ENCODE peak calls at places on chromosomes 3 and 15, in five cellular contexts. S is neural crest cell; L is activated naive CD8-positive, alpha-beta T cell treated with anti-CD3 and anti-CD28 coated beads, Interleukin-2, amount 50 U/mL, for 24 hours; K is glutamatergic neuron; P is LoVo. B is an unnamed sample.

GRCh38 chr15:39613861-39614260 is 33.0 kb downstream of the THBS1 start:
- DNase-seq in S (no peak), L (no peak), K (no peak), P (no peak), B (no peak)

GRCh38 chr3:48934333-48934991 is 15.8 kb downstream of the ARIH2 start:
- DNase-seq in S (no peak), L (no peak), K (no peak), P (no peak), B (no peak)

GRCh38 chr15:70257573-70258220 is 160.0 kb upstream of the TLE3 start:
- DNase-seq in S (no peak), L (no peak), K (no peak), P (no peak), B (no peak)

GRCh38 chr15:98964461-98965454 is 42.8 kb downstream of the PGPEP1L start:
- DNase-seq in S (no peak), L (no peak), K (no peak), P (no peak), B (no peak)

GRCh38 chr3:184524981-184525336 is 36.6 kb upstream of the EPHB3 start:
- DNase-seq in S (no peak), L (no peak), K (no peak), P (no peak), B (no peak)

GRCh38 chr15:32856753-32857152 is 138.9 kb downstream of the GREM1 start:
- DNase-seq in S (no peak), L (no peak), K (no peak), P (no peak), B (no peak)

GRCh38 chr15:37773111-37773860 is 161.2 kb upstream of the TMCO5A start:
- DNase-seq in S (no peak), L (no peak), K (no peak), P (no peak), B (no peak)

GRCh38 chr15:50854594-50855490 is 53.6 kb upstream of the AP4E1 start:
- DNase-seq in S (no peak), L (no peak), K (no peak), P (no peak), B (no peak)

GRCh38 chr15:28051920-28052633 is 47.0 kb downstream of the OCA2 start:
- DNase-seq in S (no peak), L (no peak), K (no peak), P (no peak), B (no peak)

GRCh38 chr3:105613120-105613519 is 246.4 kb downstream of the ALCAM start:
- DNase-seq in S (no peak), L (no peak), K (no peak), P (no peak), B (peak; percentile 19)

GRCh38 chr3:123096126-123096525 is 29.3 kb downstream of the PDIA5 start:
- DNase-seq in S (no peak), L (no peak), K (no peak), P (no peak), B (no peak)

GRCh38 chr3:79161941-79162340 is 605.9 kb downstream of the ROBO1 start:
- DNase-seq in S (no peak), L (no peak), K (no peak), P (no peak), B (no peak)

GRCh38 chr3:177429066-177429465 is 231.8 kb upstream of the TBL1XR1 start:
- DNase-seq in S (no peak), L (no peak), K (no peak), P (no peak), B (no peak)

GRCh38 chr3:10945683-10946287 is 46.8 kb upstream of the SLC6A1 start:
- DNase-seq in S (peak; percentile 84), L (peak; percentile 66), K (peak; percentile 89), P (peak; percentile 14), B (peak; percentile 86)

GRCh38 chr15:75654201-75654907 is 6.6 kb downstream of the SNX33 start:
- DNase-seq in S (no peak), L (no peak), K (no peak), P (no peak), B (no peak)

GRCh38 chr3:50415066-50415465 is 55.7 kb upstream of the TMEM115 start:
- DNase-seq in S (no peak), L (no peak), K (no peak), P (no peak), B (no peak)

GRCh38 chr3:82807781-82808180 is 1046.3 kb upstream of the GBE1 start:
- DNase-seq in S (no peak), L (no peak), K (no peak), P (no peak), B (no peak)

GRCh38 chr3:11244131-11244677 is 28.0 kb upstream of the ATG7 start:
- DNase-seq in S (no peak), L (no peak), K (no peak), P (no peak), B (no peak)

GRCh38 chr15:52095597-52096262 is 16.8 kb downstream of the BCL2L10 start:
- DNase-seq in S (no peak), L (no peak), K (no peak), P (peak; percentile 87), B (no peak)

GRCh38 chr3:140610544-140610943 is 67.3 kb upstream of the TRIM42 start:
- DNase-seq in S (no peak), L (no peak), K (no peak), P (no peak), B (no peak)

GRCh38 chr3:1068985-1069384 is 23.8 kb upstream of the CNTN6 start:
- DNase-seq in S (no peak), L (no peak), K (no peak), P (no peak), B (no peak)

GRCh38 chr15:89898628-89899302 is 5.0 kb upstream of the AP3S2 start:
- DNase-seq in S (no peak), L (peak; percentile 36), K (no peak), P (peak; percentile 65), B (peak; percentile 70)

GRCh38 chr3:59472541-59472940 is 422.7 kb upstream of the CFAP20DC start:
- DNase-seq in S (no peak), L (no peak), K (no peak), P (no peak), B (no peak)

GRCh38 chr15:59315914-59316428 is 56.7 kb downstream of the MYO1E start:
- DNase-seq in S (no peak), L (no peak), K (no peak), P (peak; percentile 71), B (no peak)

GRCh38 chr15:52227456-52227855 is 36.3 kb upstream of the GNB5 start:
- DNase-seq in S (peak; percentile 48), L (peak; percentile 54), K (peak; percentile 63), P (peak; percentile 67), B (peak; percentile 75)

GRCh38 chr3:89845053-89845452 is 737.6 kb downstream of the EPHA3 start:
- DNase-seq in S (no peak), L (no peak), K (no peak), P (no peak), B (no peak)

GRCh38 chr3:90080988-90081387 is 973.6 kb downstream of the EPHA3 start:
- DNase-seq in S (no peak), L (no peak), K (no peak), P (no peak), B (no peak)

GRCh38 chr3:84724877-84725276 is 233.9 kb upstream of the CADM2 start:
- DNase-seq in S (no peak), L (no peak), K (peak; percentile 33), P (no peak), B (no peak)

GRCh38 chr3:126706631-126707030 is 2.6 kb downstream of the CHCHD6 start:
- DNase-seq in S (no peak), L (no peak), K (no peak), P (no peak), B (no peak)

GRCh38 chr3:88986834-88987233 is 120.6 kb upstream of the EPHA3 start:
- DNase-seq in S (no peak), L (no peak), K (no peak), P (no peak), B (no peak)

GRCh38 chr15:73571346-73571745 is 61.8 kb downstream of the NPTN start:
- DNase-seq in S (no peak), L (no peak), K (no peak), P (no peak), B (no peak)

GRCh38 chr3:55511895-55512585 is 24.9 kb upstream of the WNT5A start:
- DNase-seq in S (no peak), L (no peak), K (no peak), P (no peak), B (no peak)

GRCh38 chr3:126160243-126161210 is 19.9 kb downstream of the ALDH1L1 start:
- DNase-seq in S (no peak), L (no peak), K (no peak), P (no peak), B (no peak)

GRCh38 chr3:138449490-138449889 is 15.1 kb downstream of the ESYT3 start:
- DNase-seq in S (no peak), L (no peak), K (no peak), P (no peak), B (no peak)

GRCh38 chr3:143119974-143120715 is 574 bp downstream of the CHST2 start:
- DNase-seq in S (peak; percentile 45), L (peak; percentile 45), K (peak; percentile 63), P (no peak), B (peak; percentile 70)

GRCh38 chr3:129650256-129650872 is 43.9 kb upstream of the PLXND1 start:
- DNase-seq in S (peak; percentile 57), L (peak; percentile 56), K (peak; percentile 67), P (peak; percentile 65), B (peak; percentile 70)

GRCh38 chr15:91982401-91982800 is 128.9 kb downstream of the SLCO3A1 start:
- DNase-seq in S (no peak), L (no peak), K (no peak), P (no peak), B (no peak)

GRCh38 chr3:107619549-107619948 is 96.8 kb downstream of the BBX start:
- DNase-seq in S (no peak), L (no peak), K (no peak), P (peak; percentile 8), B (no peak)